ENCODE peak calls at places on chromosomes 6 and 20, in eight cellular contexts. One of them, this sample, is unnamed.

GRCh38 chr20:50286609-50287008 is 96.0 kb downstream of the CEBPB start:
- DNase-seq in GM23248: peak
- DNase-seq in left ventricle myocardium inferior: peak
- DNase-seq in tibial artery: peak
- DNase-seq in endothelial cell of umbilical vein: peak
- DNase-seq in RWPE1: peak
- DNase-seq in naive thymus-derived CD4-positive, alpha-beta T cell: no peak
- DNase-seq in heart right ventricle: no peak
- DNase-seq in this sample: peak

GRCh38 chr6:144978208-144978607 is 693.1 kb downstream of the UTRN start:
- DNase-seq in GM23248: no peak
- DNase-seq in left ventricle myocardium inferior: no peak
- DNase-seq in tibial artery: no peak
- DNase-seq in endothelial cell of umbilical vein: no peak
- DNase-seq in RWPE1: no peak
- DNase-seq in naive thymus-derived CD4-positive, alpha-beta T cell: no peak
- DNase-seq in heart right ventricle: no peak
- DNase-seq in this sample: no peak

GRCh38 chr6:30769088-30769852 is 24.9 kb upstream of the IER3 start:
- DNase-seq in GM23248: peak
- DNase-seq in left ventricle myocardium inferior: no peak
- DNase-seq in tibial artery: peak
- DNase-seq in endothelial cell of umbilical vein: peak
- DNase-seq in RWPE1: peak
- DNase-seq in naive thymus-derived CD4-positive, alpha-beta T cell: peak
- DNase-seq in heart right ventricle: no peak
- DNase-seq in this sample: peak

GRCh38 chr20:13457487-13457886 is 181.2 kb downstream of the TASP1 start:
- DNase-seq in GM23248: no peak
- DNase-seq in left ventricle myocardium inferior: no peak
- DNase-seq in tibial artery: no peak
- DNase-seq in endothelial cell of umbilical vein: no peak
- DNase-seq in RWPE1: no peak
- DNase-seq in naive thymus-derived CD4-positive, alpha-beta T cell: no peak
- DNase-seq in heart right ventricle: no peak
- DNase-seq in this sample: no peak

GRCh38 chr6:20534295-20534897 is at the start of gene CDKAL1:
- DNase-seq in GM23248: peak
- DNase-seq in left ventricle myocardium inferior: peak
- DNase-seq in tibial artery: peak
- DNase-seq in endothelial cell of umbilical vein: peak
- DNase-seq in RWPE1: peak
- DNase-seq in naive thymus-derived CD4-positive, alpha-beta T cell: peak
- DNase-seq in heart right ventricle: peak
- DNase-seq in this sample: peak

GRCh38 chr20:50270569-50270968 is 79.9 kb downstream of the CEBPB start:
- DNase-seq in GM23248: no peak
- DNase-seq in left ventricle myocardium inferior: peak
- DNase-seq in tibial artery: no peak
- DNase-seq in endothelial cell of umbilical vein: no peak
- DNase-seq in RWPE1: no peak
- DNase-seq in naive thymus-derived CD4-positive, alpha-beta T cell: no peak
- DNase-seq in heart right ventricle: no peak
- DNase-seq in this sample: no peak

GRCh38 chr6:46888031-46888430 is 33.7 kb downstream of the ADGRF5 start:
- DNase-seq in GM23248: peak
- DNase-seq in left ventricle myocardium inferior: no peak
- DNase-seq in tibial artery: no peak
- DNase-seq in endothelial cell of umbilical vein: no peak
- DNase-seq in RWPE1: peak
- DNase-seq in naive thymus-derived CD4-positive, alpha-beta T cell: no peak
- DNase-seq in heart right ventricle: no peak
- DNase-seq in this sample: peak

GRCh38 chr6:28807682-28808280 is 116.0 kb downstream of the TRIM27 start:
- DNase-seq in GM23248: peak
- DNase-seq in left ventricle myocardium inferior: no peak
- DNase-seq in tibial artery: no peak
- DNase-seq in endothelial cell of umbilical vein: peak
- DNase-seq in RWPE1: no peak
- DNase-seq in naive thymus-derived CD4-positive, alpha-beta T cell: no peak
- DNase-seq in heart right ventricle: no peak
- DNase-seq in this sample: peak

GRCh38 chr6:99216959-99217358 is 132.5 kb downstream of the FAXC start:
- DNase-seq in GM23248: no peak
- DNase-seq in left ventricle myocardium inferior: no peak
- DNase-seq in tibial artery: no peak
- DNase-seq in endothelial cell of umbilical vein: no peak
- DNase-seq in RWPE1: no peak
- DNase-seq in naive thymus-derived CD4-positive, alpha-beta T cell: no peak
- DNase-seq in heart right ventricle: no peak
- DNase-seq in this sample: no peak

GRCh38 chr20:52056203-52057062 is 135.1 kb downstream of the ZFP64 start:
- DNase-seq in GM23248: peak
- DNase-seq in left ventricle myocardium inferior: no peak
- DNase-seq in tibial artery: no peak
- DNase-seq in endothelial cell of umbilical vein: no peak
- DNase-seq in RWPE1: peak
- DNase-seq in naive thymus-derived CD4-positive, alpha-beta T cell: no peak
- DNase-seq in heart right ventricle: no peak
- DNase-seq in this sample: peak

GRCh38 chr6:56595490-56596122 is 47.1 kb downstream of the DST start:
- DNase-seq in GM23248: peak
- DNase-seq in left ventricle myocardium inferior: no peak
- DNase-seq in tibial artery: no peak
- DNase-seq in endothelial cell of umbilical vein: peak
- DNase-seq in RWPE1: peak
- DNase-seq in naive thymus-derived CD4-positive, alpha-beta T cell: peak
- DNase-seq in heart right ventricle: no peak
- DNase-seq in this sample: peak

GRCh38 chr20:6999381-6999780 is 231.9 kb downstream of the BMP2 start:
- DNase-seq in GM23248: no peak
- DNase-seq in left ventricle myocardium inferior: no peak
- DNase-seq in tibial artery: no peak
- DNase-seq in endothelial cell of umbilical vein: no peak
- DNase-seq in RWPE1: no peak
- DNase-seq in naive thymus-derived CD4-positive, alpha-beta T cell: no peak
- DNase-seq in heart right ventricle: no peak
- DNase-seq in this sample: no peak

GRCh38 chr20:35886537-35886936 is 67.8 kb downstream of the SCAND1 start:
- DNase-seq in GM23248: no peak
- DNase-seq in left ventricle myocardium inferior: peak
- DNase-seq in tibial artery: no peak
- DNase-seq in endothelial cell of umbilical vein: no peak
- DNase-seq in RWPE1: no peak
- DNase-seq in naive thymus-derived CD4-positive, alpha-beta T cell: no peak
- DNase-seq in heart right ventricle: peak
- DNase-seq in this sample: no peak

GRCh38 chr20:41174782-41175181 is 37.4 kb downstream of the PLCG1 start:
- DNase-seq in GM23248: peak
- DNase-seq in left ventricle myocardium inferior: peak
- DNase-seq in tibial artery: no peak
- DNase-seq in endothelial cell of umbilical vein: no peak
- DNase-seq in RWPE1: no peak
- DNase-seq in naive thymus-derived CD4-positive, alpha-beta T cell: no peak
- DNase-seq in heart right ventricle: peak
- DNase-seq in this sample: no peak

GRCh38 chr6:122998403-122998965 is 2.4 kb downstream of the CLVS2 start:
- DNase-seq in GM23248: no peak
- DNase-seq in left ventricle myocardium inferior: no peak
- DNase-seq in tibial artery: no peak
- DNase-seq in endothelial cell of umbilical vein: no peak
- DNase-seq in RWPE1: no peak
- DNase-seq in naive thymus-derived CD4-positive, alpha-beta T cell: no peak
- DNase-seq in heart right ventricle: no peak
- DNase-seq in this sample: no peak

GRCh38 chr20:22523128-22523498 is 61.3 kb downstream of the FOXA2 start:
- DNase-seq in GM23248: no peak
- DNase-seq in left ventricle myocardium inferior: no peak
- DNase-seq in tibial artery: no peak
- DNase-seq in endothelial cell of umbilical vein: no peak
- DNase-seq in RWPE1: no peak
- DNase-seq in naive thymus-derived CD4-positive, alpha-beta T cell: no peak
- DNase-seq in heart right ventricle: no peak
- DNase-seq in this sample: no peak

GRCh38 chr6:125910518-125910917 is 46.1 kb upstream of the HINT3 start:
- DNase-seq in GM23248: peak
- DNase-seq in left ventricle myocardium inferior: no peak
- DNase-seq in tibial artery: no peak
- DNase-seq in endothelial cell of umbilical vein: peak
- DNase-seq in RWPE1: no peak
- DNase-seq in naive thymus-derived CD4-positive, alpha-beta T cell: no peak
- DNase-seq in heart right ventricle: no peak
- DNase-seq in this sample: no peak

GRCh38 chr6:121890307-121890910 is 455.0 kb downstream of the GJA1 start:
- DNase-seq in GM23248: no peak
- DNase-seq in left ventricle myocardium inferior: no peak
- DNase-seq in tibial artery: no peak
- DNase-seq in endothelial cell of umbilical vein: peak
- DNase-seq in RWPE1: no peak
- DNase-seq in naive thymus-derived CD4-positive, alpha-beta T cell: no peak
- DNase-seq in heart right ventricle: no peak
- DNase-seq in this sample: no peak

GRCh38 chr20:6140947-6141346 is 18.1 kb upstream of the FERMT1 start:
- DNase-seq in GM23248: peak
- DNase-seq in left ventricle myocardium inferior: no peak
- DNase-seq in tibial artery: no peak
- DNase-seq in endothelial cell of umbilical vein: no peak
- DNase-seq in RWPE1: no peak
- DNase-seq in naive thymus-derived CD4-positive, alpha-beta T cell: no peak
- DNase-seq in heart right ventricle: no peak
- DNase-seq in this sample: no peak

DNA sequence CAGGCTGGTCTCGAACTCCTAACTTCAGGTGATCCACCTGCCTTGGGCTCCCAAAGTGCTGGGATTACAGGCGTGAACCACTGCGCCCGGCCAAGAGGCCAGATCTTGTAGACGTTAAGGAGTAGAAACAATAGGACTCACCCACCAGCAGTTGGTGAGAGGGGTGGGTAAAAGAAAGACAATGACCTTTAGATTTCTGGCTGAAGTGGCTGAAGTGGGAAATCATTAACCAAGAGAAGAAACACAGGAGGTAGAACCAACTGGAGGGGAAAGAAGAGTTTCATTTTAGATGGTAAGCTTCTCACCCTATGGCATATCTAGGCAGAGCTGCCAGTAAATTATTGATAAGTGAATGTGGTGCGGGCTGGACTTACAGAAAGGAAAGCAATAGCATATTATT is 109.8 kb downstream of the ALDH8A1 start:
- DNase-seq in GM23248: no peak
- DNase-seq in left ventricle myocardium inferior: no peak
- DNase-seq in tibial artery: no peak
- DNase-seq in endothelial cell of umbilical vein: no peak
- DNase-seq in RWPE1: no peak
- DNase-seq in naive thymus-derived CD4-positive, alpha-beta T cell: no peak
- DNase-seq in heart right ventricle: no peak
- DNase-seq in this sample: no peak
- H3K27ac ChIP-seq in GM23248: no peak
- H3K27ac ChIP-seq in left ventricle myocardium inferior: no peak
- H3K27ac ChIP-seq in tibial artery: no peak
- H3K27ac ChIP-seq in endothelial cell of umbilical vein: no peak
- H3K27ac ChIP-seq in RWPE1: no peak
- H3K27ac ChIP-seq in naive thymus-derived CD4-positive, alpha-beta T cell: no peak
- H3K27ac ChIP-seq in heart right ventricle: no peak
- H3K27ac ChIP-seq in this sample: no peak

DNA sequence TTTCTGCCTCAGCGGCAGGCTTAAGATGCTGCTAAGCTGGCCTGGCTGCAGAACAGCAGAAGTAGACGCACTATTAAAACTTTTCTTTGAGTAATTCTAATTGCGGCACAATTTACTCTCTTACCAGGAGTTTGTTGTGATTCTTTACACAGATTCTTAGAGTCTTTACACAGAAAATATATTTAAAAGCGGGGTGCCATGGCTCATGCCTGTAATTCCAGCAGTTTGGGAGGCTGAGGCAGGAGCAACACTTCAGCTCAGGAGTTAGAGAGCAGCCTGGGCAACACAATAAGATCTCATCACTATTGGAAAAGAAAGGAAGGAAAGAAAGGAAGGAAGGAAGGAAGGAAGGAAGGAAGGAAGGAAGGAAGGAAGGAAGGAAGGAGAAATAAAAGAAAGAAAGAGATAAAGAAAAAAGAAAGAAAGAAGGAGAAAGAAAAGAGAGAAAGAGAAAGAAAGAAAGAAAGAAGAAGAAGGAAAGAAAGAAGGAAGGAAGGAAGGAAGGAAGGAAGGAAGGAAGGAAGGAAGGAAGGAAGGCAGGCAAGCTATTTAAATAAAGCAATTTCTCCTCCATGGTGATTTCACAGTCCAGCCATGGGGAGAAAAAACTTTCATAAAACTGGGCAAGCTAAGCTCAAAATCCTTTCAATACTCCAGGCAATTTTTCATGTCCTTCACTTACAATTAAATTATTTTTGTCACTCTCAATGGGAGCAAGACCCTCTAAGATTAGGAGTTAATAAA is 21.1 kb upstream of the MRS2 start:
- DNase-seq in GM23248: no peak
- DNase-seq in left ventricle myocardium inferior: no peak
- DNase-seq in tibial artery: no peak
- DNase-seq in endothelial cell of umbilical vein: no peak
- DNase-seq in RWPE1: no peak
- DNase-seq in naive thymus-derived CD4-positive, alpha-beta T cell: no peak
- DNase-seq in heart right ventricle: no peak
- DNase-seq in this sample: no peak
- H3K27ac ChIP-seq in GM23248: no peak
- H3K27ac ChIP-seq in left ventricle myocardium inferior: no peak
- H3K27ac ChIP-seq in tibial artery: no peak
- H3K27ac ChIP-seq in endothelial cell of umbilical vein: no peak
- H3K27ac ChIP-seq in RWPE1: no peak
- H3K27ac ChIP-seq in naive thymus-derived CD4-positive, alpha-beta T cell: no peak
- H3K27ac ChIP-seq in heart right ventricle: no peak
- H3K27ac ChIP-seq in this sample: no peak

DNA sequence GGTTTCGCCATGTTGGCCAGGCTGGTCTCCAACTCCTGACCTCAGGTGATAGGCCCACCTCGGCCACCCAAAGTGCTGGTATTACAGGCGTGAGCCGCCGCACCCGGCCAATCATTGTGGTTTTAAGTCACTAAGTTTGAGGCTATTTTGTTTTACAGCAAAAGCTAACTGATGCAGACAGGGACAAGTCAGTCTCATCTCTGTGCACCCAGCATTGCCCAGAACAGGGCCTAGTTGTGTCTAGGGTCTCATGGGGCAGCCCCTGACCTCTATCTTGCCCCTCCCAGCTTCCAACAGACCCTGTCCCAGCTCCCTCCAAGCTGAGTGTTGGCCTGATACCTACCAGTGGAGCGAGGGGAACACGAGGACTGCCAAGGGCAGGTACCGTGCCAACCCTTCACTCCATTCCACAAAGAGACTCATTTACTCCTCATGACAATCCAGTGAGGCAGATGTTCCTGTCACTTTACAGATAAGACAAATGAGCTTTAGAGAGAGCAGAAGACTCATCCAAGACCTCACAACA is 8.9 kb upstream of the RBCK1 start:
- DNase-seq in GM23248: no peak
- DNase-seq in left ventricle myocardium inferior: no peak
- DNase-seq in tibial artery: no peak
- DNase-seq in endothelial cell of umbilical vein: no peak
- DNase-seq in RWPE1: no peak
- DNase-seq in naive thymus-derived CD4-positive, alpha-beta T cell: no peak
- DNase-seq in heart right ventricle: no peak
- DNase-seq in this sample: no peak
- H3K27ac ChIP-seq in GM23248: no peak
- H3K27ac ChIP-seq in left ventricle myocardium inferior: no peak
- H3K27ac ChIP-seq in tibial artery: no peak
- H3K27ac ChIP-seq in endothelial cell of umbilical vein: no peak
- H3K27ac ChIP-seq in RWPE1: peak
- H3K27ac ChIP-seq in naive thymus-derived CD4-positive, alpha-beta T cell: no peak
- H3K27ac ChIP-seq in heart right ventricle: no peak
- H3K27ac ChIP-seq in this sample: no peak

GRCh38 chr6:106048331-106048730 is 37.8 kb upstream of the PRDM1 start:
- DNase-seq in GM23248: no peak
- DNase-seq in left ventricle myocardium inferior: no peak
- DNase-seq in tibial artery: no peak
- DNase-seq in endothelial cell of umbilical vein: no peak
- DNase-seq in RWPE1: no peak
- DNase-seq in naive thymus-derived CD4-positive, alpha-beta T cell: no peak
- DNase-seq in heart right ventricle: no peak
- DNase-seq in this sample: no peak
- H3K27ac ChIP-seq in GM23248: no peak
- H3K27ac ChIP-seq in left ventricle myocardium inferior: no peak
- H3K27ac ChIP-seq in tibial artery: no peak
- H3K27ac ChIP-seq in endothelial cell of umbilical vein: no peak
- H3K27ac ChIP-seq in RWPE1: no peak
- H3K27ac ChIP-seq in naive thymus-derived CD4-positive, alpha-beta T cell: no peak
- H3K27ac ChIP-seq in heart right ventricle: no peak
- H3K27ac ChIP-seq in this sample: no peak